ENCODE peak calls at places on chromosome 14, in five cellular contexts. R is kidney, N is A549, K is left ventricle myocardium inferior, G is cardiac muscle cell. W is an unnamed sample.
A peak's percentile ranks its signal among the peaks of the same experiment; 100 is the strongest.

GRCh38 chr14:37597538-37598084 is 2.2 kb downstream of the TTC6 start:
- DNase-seq in N (peak; percentile 45), R (no peak), G (peak; percentile 41), K (no peak), W (peak; percentile 38)

GRCh38 chr14:104590240-104590965 is 10.8 kb downstream of the C14orf180 start:
- DNase-seq in K (no peak), R (peak; percentile 69), G (no peak), N (no peak), W (no peak)

GRCh38 chr14:30840086-30840779 is 34.1 kb upstream of the COCH start:
- DNase-seq in R (no peak), N (no peak), K (no peak), G (no peak), W (no peak)

GRCh38 chr14:91310620-91311283 is 66.2 kb upstream of the GPR68 start:
- DNase-seq in G (no peak), N (no peak), K (no peak), R (peak; percentile 46), W (no peak)

GRCh38 chr14:98886982-98887381 is 385.0 kb downstream of the BCL11B start:
- DNase-seq in G (no peak), R (no peak), K (no peak), N (no peak), W (no peak)

GRCh38 chr14:50002926-50003212 is 110.0 kb downstream of the ARF6 start:
- DNase-seq in K (no peak), N (no peak), G (no peak), R (no peak), W (no peak)

GRCh38 chr14:72745991-72746980 is 147.6 kb downstream of the DPF3 start:
- DNase-seq in K (no peak), R (no peak), N (no peak), G (peak; percentile 47), W (no peak)

GRCh38 chr14:72613196-72613974 is 280.5 kb downstream of the DPF3 start:
- DNase-seq in K (peak; percentile 88), G (peak; percentile 52), R (peak; percentile 82), N (no peak), W (no peak)

GRCh38 chr14:101022121-101022520 is 118.6 kb upstream of the RTL1 start:
- DNase-seq in N (no peak), K (no peak), R (peak; percentile 13), G (peak; percentile 4), W (no peak)

GRCh38 chr14:68888883-68889282 is 90.2 kb downstream of the ACTN1 start:
- DNase-seq in R (no peak), K (no peak), G (no peak), N (no peak), W (no peak)

GRCh38 chr14:53354331-53354730 is 201.2 kb upstream of the DDHD1 start:
- DNase-seq in G (no peak), N (no peak), K (no peak), R (no peak), W (no peak)

GRCh38 chr14:73741876-73742519 is 27.8 kb upstream of the PNMA1 start:
- DNase-seq in R (peak; percentile 76), K (no peak), G (no peak), N (no peak), W (no peak)

GRCh38 chr14:81164167-81164774 is 56.5 kb downstream of the GTF2A1 start:
- DNase-seq in R (no peak), G (peak; percentile 73), N (peak; percentile 82), K (no peak), W (peak; percentile 79)

GRCh38 chr14:74579447-74580274 is 32.4 kb downstream of the LTBP2 start:
- DNase-seq in N (peak; percentile 89), R (no peak), G (peak; percentile 87), K (no peak), W (no peak)

GRCh38 chr14:63039800-63040380 is 5.4 kb downstream of the KCNH5 start:
- DNase-seq in N (peak; percentile 56), K (no peak), R (no peak), G (peak; percentile 68), W (no peak)

GRCh38 chr14:92719421-92719820 is 29.0 kb downstream of the LGMN start:
- DNase-seq in G (no peak), K (no peak), R (no peak), N (no peak), W (no peak)

GRCh38 chr14:70358631-70359030 is 852 bp downstream of the COX16 start:
- DNase-seq in R (no peak), N (no peak), G (peak; percentile 25), K (no peak), W (no peak)
- TF ChIP-seq CTCF in R (no peak), N (no peak), G (no peak), K (no peak), W (no peak)

DNA sequence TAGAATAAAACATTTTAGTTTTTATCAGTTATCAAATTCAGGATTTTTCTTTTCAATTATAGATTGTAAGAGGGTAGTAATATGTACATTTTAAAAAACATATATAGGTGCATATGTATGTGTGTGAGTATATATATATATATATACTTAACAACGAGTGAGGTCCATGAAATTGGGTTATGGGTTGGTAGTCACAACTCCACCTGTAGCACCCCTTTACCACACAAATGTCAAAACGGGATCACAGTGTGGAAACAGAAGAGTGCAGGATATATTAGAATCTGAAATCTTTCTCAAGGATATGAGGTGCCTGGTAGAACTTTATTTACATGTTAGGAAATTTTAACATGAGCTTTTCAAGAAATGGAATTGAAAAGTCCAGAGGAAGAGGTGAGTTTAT is 31.3 kb downstream of the MIA2 start:
- DNase-seq in G (peak; percentile 81), R (no peak), K (no peak), N (peak; percentile 55), W (peak; percentile 21)
- H3K4me3 ChIP-seq in G (peak overlapping the region; percentile 59), R (peak overlapping the region; percentile 33), K (peak overlapping the region; percentile 91), N (peak overlapping the region; percentile 72), W (no peak overlapping the region)

GRCh38 chr14:96790715-96791114 is 6.5 kb upstream of the VRK1 start:
- DNase-seq in N (no peak), R (no peak), G (no peak), K (no peak), W (peak; percentile 22)

GRCh38 chr14:96792003-96792402 is 5.2 kb upstream of the VRK1 start:
- DNase-seq in K (no peak), N (no peak), G (peak; percentile 29), R (no peak), W (no peak)

GRCh38 chr14:96790211-96790610 is 7.0 kb upstream of the VRK1 start:
- DNase-seq in R (no peak), K (no peak), N (no peak), G (no peak), W (no peak)

GRCh38 chr14:96793547-96793946 is 3.6 kb upstream of the VRK1 start:
- DNase-seq in N (no peak), K (no peak), G (no peak), R (no peak), W (no peak)

DNA sequence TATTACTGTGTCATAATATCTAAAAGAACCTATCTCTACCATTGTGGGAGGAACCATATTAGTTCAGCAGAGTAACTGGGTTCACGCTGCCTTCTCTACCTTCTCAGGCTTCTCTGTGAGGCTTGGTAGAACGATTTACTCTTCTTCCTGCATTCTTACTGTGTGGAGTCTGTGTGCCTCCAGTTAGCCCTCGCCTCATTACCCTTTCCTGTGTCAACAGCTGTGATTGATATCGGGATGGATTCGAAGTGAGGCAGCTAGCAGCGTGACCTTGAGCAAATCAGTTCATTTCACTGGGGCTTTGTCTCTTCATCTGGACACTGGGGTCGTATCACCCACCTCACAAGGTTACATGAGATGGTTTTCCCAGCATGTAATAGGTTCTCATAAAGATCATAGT is 4.6 kb upstream of the VRK1 start:
- DNase-seq in K (no peak), G (no peak), N (no peak), R (no peak), W (no peak)
- TF ChIP-seq CTCF in K (no peak), G (no peak), N (no peak), R (no peak), W (no peak)

DNA sequence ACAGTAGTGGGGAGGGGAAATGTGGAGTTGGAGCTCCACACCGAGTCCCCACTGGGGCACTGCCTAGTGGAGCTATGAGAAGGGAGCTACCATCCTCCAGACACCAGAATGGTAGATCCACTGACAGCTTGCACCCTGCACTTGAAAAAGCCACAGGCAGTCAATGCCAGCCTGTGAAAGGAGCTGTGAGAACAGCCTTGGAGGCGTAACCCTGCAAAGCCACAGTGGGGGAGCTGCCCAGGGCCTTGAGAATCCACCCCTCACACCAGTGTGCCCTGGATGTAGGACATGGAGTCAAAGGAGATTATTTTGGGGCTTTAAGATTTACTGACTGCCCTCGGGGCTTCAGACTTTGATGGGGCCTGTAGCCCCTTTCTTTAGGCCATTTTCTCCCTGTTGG is 12.5 kb downstream of the CTSG start:
- DNase-seq in G (no peak), K (no peak), R (no peak), N (no peak), W (no peak)
- H3K4me3 ChIP-seq in G (no peak overlapping the region), K (no peak overlapping the region), R (no peak overlapping the region), N (no peak overlapping the region), W (no peak overlapping the region)

GRCh38 chr14:58152569-58152857 is 500 bp upstream of the ARMH4 start:
- DNase-seq in G (no peak), R (no peak), N (no peak), K (no peak), W (no peak)

GRCh38 chr14:58150243-58150805 is 1.7 kb downstream of the ARMH4 start:
- DNase-seq in R (no peak), K (no peak), G (no peak), N (no peak), W (no peak)

GRCh38 chr14:58151264-58151700 is 731 bp downstream of the ARMH4 start:
- DNase-seq in R (no peak), G (peak; percentile 17), K (no peak), N (no peak), W (peak; percentile 9)

GRCh38 chr14:58149196-58149595 is 2.8 kb downstream of the ARMH4 start:
- DNase-seq in N (no peak), R (no peak), K (no peak), G (no peak), W (no peak)

GRCh38 chr14:58151701-58152568 is at the start of gene ARMH4:
- DNase-seq in G (peak; percentile 83), R (peak; percentile 94), K (peak; percentile 85), N (peak; percentile 73), W (peak; percentile 92)
- TF ChIP-seq CTCF in G (no peak), R (peak; percentile 7), K (peak; percentile 52), N (no peak), W (no peak)